ENCODE peak calls at places on chromosomes 7 and 10, in four cellular contexts. One of them, this sample, is unnamed.

GRCh38 chr7:366171-366916 is 76.4 kb downstream of the FOXL3 start:
- DNase-seq in hepatocyte: no peak
- DNase-seq in Peyer's patch: no peak
- DNase-seq in HCT116: no peak
- DNase-seq in this sample: no peak

GRCh38 chr7:909358-910329 is 33.3 kb downstream of the GET4 start:
- DNase-seq in hepatocyte: peak; percentile 65
- DNase-seq in Peyer's patch: peak; percentile 83
- DNase-seq in HCT116: no peak
- DNase-seq in this sample: peak; percentile 84

GRCh38 chr7:8423057-8423456 is 10.4 kb upstream of the NXPH1 start:
- DNase-seq in hepatocyte: no peak
- DNase-seq in Peyer's patch: no peak
- DNase-seq in HCT116: no peak
- DNase-seq in this sample: no peak

GRCh38 chr10:68550747-68551411 is 9.3 kb upstream of the TET1 start:
- DNase-seq in hepatocyte: peak; percentile 76
- DNase-seq in Peyer's patch: peak; percentile 72
- DNase-seq in HCT116: peak; percentile 81
- DNase-seq in this sample: peak; percentile 81

GRCh38 chr10:97314677-97315076 is 4.4 kb upstream of the FRAT1 start:
- DNase-seq in hepatocyte: no peak
- DNase-seq in Peyer's patch: no peak
- DNase-seq in HCT116: no peak
- DNase-seq in this sample: no peak

GRCh38 chr7:11985971-11986370 is 154.0 kb upstream of the THSD7A start:
- DNase-seq in hepatocyte: no peak
- DNase-seq in Peyer's patch: no peak
- DNase-seq in HCT116: no peak
- DNase-seq in this sample: no peak

GRCh38 chr10:94851263-94851662 is 87.2 kb upstream of the CYP2C9 start:
- DNase-seq in hepatocyte: no peak
- DNase-seq in Peyer's patch: no peak
- DNase-seq in HCT116: no peak
- DNase-seq in this sample: no peak

GRCh38 chr10:85315657-85316056 is 987.3 kb downstream of the CCSER2 start:
- DNase-seq in hepatocyte: no peak
- DNase-seq in Peyer's patch: no peak
- DNase-seq in HCT116: no peak
- DNase-seq in this sample: no peak

GRCh38 chr10:17527530-17528146 is 73.2 kb upstream of the ST8SIA6 start:
- DNase-seq in hepatocyte: no peak
- DNase-seq in Peyer's patch: no peak
- DNase-seq in HCT116: no peak
- DNase-seq in this sample: no peak

GRCh38 chr10:28492093-28492492 is 40.8 kb upstream of the WAC start:
- DNase-seq in hepatocyte: no peak
- DNase-seq in Peyer's patch: no peak
- DNase-seq in HCT116: no peak
- DNase-seq in this sample: no peak

GRCh38 chr7:26319631-26320030 is 28.0 kb downstream of the SNX10 start:
- DNase-seq in hepatocyte: no peak
- DNase-seq in Peyer's patch: no peak
- DNase-seq in HCT116: no peak
- DNase-seq in this sample: no peak

GRCh38 chr7:2116903-2117680 is 115.7 kb downstream of the MAD1L1 start:
- DNase-seq in hepatocyte: peak; percentile 46
- DNase-seq in Peyer's patch: no peak
- DNase-seq in HCT116: no peak
- DNase-seq in this sample: no peak

GRCh38 chr7:68678196-68678595 is 920.1 kb upstream of the AUTS2 start:
- DNase-seq in hepatocyte: no peak
- DNase-seq in Peyer's patch: no peak
- DNase-seq in HCT116: no peak
- DNase-seq in this sample: no peak

GRCh38 chr7:128856001-128856718 is 6.5 kb upstream of the ATP6V1F start:
- DNase-seq in hepatocyte: no peak
- DNase-seq in Peyer's patch: no peak
- DNase-seq in HCT116: no peak
- DNase-seq in this sample: no peak

GRCh38 chr7:50068850-50069551 is 24.0 kb downstream of the ZPBP start:
- DNase-seq in hepatocyte: peak; percentile 58
- DNase-seq in Peyer's patch: peak; percentile 48
- DNase-seq in HCT116: peak; percentile 22
- DNase-seq in this sample: peak; percentile 36

GRCh38 chr7:468681-469590 is 50.7 kb downstream of the PDGFA start:
- DNase-seq in hepatocyte: no peak
- DNase-seq in Peyer's patch: peak; percentile 27
- DNase-seq in HCT116: no peak
- DNase-seq in this sample: peak; percentile 26

GRCh38 chr7:84191261-84191660 is 3.3 kb downstream of the SEMA3A start:
- DNase-seq in hepatocyte: no peak
- DNase-seq in Peyer's patch: no peak
- DNase-seq in HCT116: no peak
- DNase-seq in this sample: no peak

GRCh38 chr7:84190016-84190705 is 4.4 kb downstream of the SEMA3A start:
- DNase-seq in hepatocyte: no peak
- DNase-seq in Peyer's patch: no peak
- DNase-seq in HCT116: no peak
- DNase-seq in this sample: no peak

GRCh38 chr7:84194484-84195260 is at the start of gene SEMA3A:
- DNase-seq in hepatocyte: peak; percentile 78
- DNase-seq in Peyer's patch: peak; percentile 48
- DNase-seq in HCT116: peak; percentile 48
- DNase-seq in this sample: peak; percentile 18

GRCh38 chr7:84193787-84194186 is 802 bp downstream of the SEMA3A start:
- DNase-seq in hepatocyte: no peak
- DNase-seq in Peyer's patch: no peak
- DNase-seq in HCT116: no peak
- DNase-seq in this sample: no peak

GRCh38 chr7:84191842-84192241 is 2.7 kb downstream of the SEMA3A start:
- DNase-seq in hepatocyte: no peak
- DNase-seq in Peyer's patch: no peak
- DNase-seq in HCT116: no peak
- DNase-seq in this sample: no peak
- H3K4me3 ChIP-seq in hepatocyte: peak overlapping the region; percentile 61
- H3K4me3 ChIP-seq in Peyer's patch: peak overlapping the region; percentile 41
- H3K4me3 ChIP-seq in HCT116: no peak overlapping the region
- H3K4me3 ChIP-seq in this sample: peak overlapping the region; percentile 24

GRCh38 chr10:114868801-114869200 is 47.2 kb downstream of the FHIP2A start:
- DNase-seq in hepatocyte: no peak
- DNase-seq in Peyer's patch: no peak
- DNase-seq in HCT116: no peak
- DNase-seq in this sample: no peak
- H3K4me3 ChIP-seq in hepatocyte: no peak overlapping the region
- H3K4me3 ChIP-seq in Peyer's patch: no peak overlapping the region
- H3K4me3 ChIP-seq in HCT116: no peak overlapping the region
- H3K4me3 ChIP-seq in this sample: no peak overlapping the region

GRCh38 chr10:49158399-49158798 is 24.6 kb upstream of the FAM170B start:
- DNase-seq in hepatocyte: no peak
- DNase-seq in Peyer's patch: no peak
- DNase-seq in HCT116: no peak
- DNase-seq in this sample: peak; percentile 61
- H3K4me3 ChIP-seq in hepatocyte: no peak overlapping the region
- H3K4me3 ChIP-seq in Peyer's patch: no peak overlapping the region
- H3K4me3 ChIP-seq in HCT116: no peak overlapping the region
- H3K4me3 ChIP-seq in this sample: no peak overlapping the region

DNA sequence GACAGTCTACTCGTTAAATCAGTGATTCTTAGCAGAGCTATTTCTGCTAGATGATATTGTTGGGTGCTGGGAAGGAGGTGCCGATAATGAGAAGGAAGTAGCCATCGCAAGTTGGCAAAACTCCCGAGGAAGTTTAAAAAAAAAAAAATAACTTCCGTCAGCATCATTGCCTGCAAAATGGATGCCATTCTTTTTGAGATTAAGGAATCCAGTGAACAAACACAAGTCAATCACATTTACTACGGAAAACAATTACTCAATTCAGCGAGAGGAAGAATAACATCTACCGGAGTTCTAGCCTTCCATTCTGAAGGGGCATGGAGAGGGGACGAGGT is 74.4 kb upstream of the SFMBT2 start:
- DNase-seq in hepatocyte: no peak
- DNase-seq in Peyer's patch: no peak
- DNase-seq in HCT116: no peak
- DNase-seq in this sample: no peak
- H3K4me3 ChIP-seq in hepatocyte: no peak overlapping the region
- H3K4me3 ChIP-seq in Peyer's patch: no peak overlapping the region
- H3K4me3 ChIP-seq in HCT116: no peak overlapping the region
- H3K4me3 ChIP-seq in this sample: no peak overlapping the region

GRCh38 chr10:74011016-74011415 is 13.1 kb downstream of the VCL start:
- DNase-seq in hepatocyte: no peak
- DNase-seq in Peyer's patch: no peak
- DNase-seq in HCT116: no peak
- DNase-seq in this sample: no peak
- H3K4me3 ChIP-seq in hepatocyte: no peak overlapping the region
- H3K4me3 ChIP-seq in Peyer's patch: no peak overlapping the region
- H3K4me3 ChIP-seq in HCT116: no peak overlapping the region
- H3K4me3 ChIP-seq in this sample: no peak overlapping the region

DNA sequence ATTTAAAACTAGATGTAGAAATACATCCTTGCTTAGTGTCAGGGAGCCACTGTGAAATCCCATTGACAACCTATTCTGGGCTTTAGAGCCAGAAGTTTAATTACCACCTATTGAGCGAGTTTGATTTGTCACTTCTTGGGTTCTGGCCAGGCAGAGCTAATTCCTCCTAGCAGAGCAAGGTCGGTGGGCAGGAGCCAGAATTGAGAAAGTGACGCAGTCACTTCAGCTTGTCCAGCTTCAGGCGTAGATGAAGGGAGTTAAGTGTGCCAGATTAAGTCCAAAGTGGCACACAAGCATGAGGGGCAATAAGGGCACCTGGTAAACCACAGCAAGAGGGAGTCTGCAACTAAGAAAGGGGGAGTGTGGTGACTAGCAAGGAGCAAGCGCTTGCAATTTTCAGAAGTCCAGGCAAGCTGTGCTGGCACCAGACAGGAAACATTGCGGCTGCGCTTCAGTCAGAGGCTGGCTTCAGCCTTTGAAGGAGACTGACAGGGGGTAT is 119.4 kb downstream of the ST7 start:
- DNase-seq in hepatocyte: no peak
- DNase-seq in Peyer's patch: no peak
- DNase-seq in HCT116: no peak
- DNase-seq in this sample: no peak
- H3K4me3 ChIP-seq in hepatocyte: no peak overlapping the region
- H3K4me3 ChIP-seq in Peyer's patch: no peak overlapping the region
- H3K4me3 ChIP-seq in HCT116: no peak overlapping the region
- H3K4me3 ChIP-seq in this sample: no peak overlapping the region

GRCh38 chr10:101839002-101839401 is 4.6 kb downstream of the KCNIP2 start:
- DNase-seq in hepatocyte: no peak
- DNase-seq in Peyer's patch: no peak
- DNase-seq in HCT116: no peak
- DNase-seq in this sample: no peak
- H3K4me3 ChIP-seq in hepatocyte: no peak overlapping the region
- H3K4me3 ChIP-seq in Peyer's patch: no peak overlapping the region
- H3K4me3 ChIP-seq in HCT116: peak overlapping the region; percentile 48
- H3K4me3 ChIP-seq in this sample: no peak overlapping the region

GRCh38 chr7:15685358-15686181 is 913 bp downstream of the MEOX2 start:
- DNase-seq in hepatocyte: peak; percentile 18
- DNase-seq in Peyer's patch: no peak
- DNase-seq in HCT116: no peak
- DNase-seq in this sample: peak; percentile 59
- H3K4me3 ChIP-seq in hepatocyte: no peak overlapping the region
- H3K4me3 ChIP-seq in Peyer's patch: peak overlapping the region; percentile 45
- H3K4me3 ChIP-seq in HCT116: no peak overlapping the region
- H3K4me3 ChIP-seq in this sample: peak overlapping the region; percentile 29

GRCh38 chr10:102647433-102648268 is 3.4 kb downstream of the TRIM8 start:
- DNase-seq in hepatocyte: no peak
- DNase-seq in Peyer's patch: no peak
- DNase-seq in HCT116: no peak
- DNase-seq in this sample: no peak
- H3K4me3 ChIP-seq in hepatocyte: no peak overlapping the region
- H3K4me3 ChIP-seq in Peyer's patch: peak overlapping the region; percentile 73
- H3K4me3 ChIP-seq in HCT116: no peak overlapping the region
- H3K4me3 ChIP-seq in this sample: no peak overlapping the region